ENCODE peak calls at places on chromosomes 5 and 9, in ten cellular contexts. One of them, this sample, is unnamed.

GRCh38 chr5:72457491-72457890 is 49.7 kb downstream of the ZNF366 start:
- DNase-seq in right lobe of liver: no peak
- DNase-seq in mammary epithelial cell: no peak
- DNase-seq in esophagus squamous epithelium: no peak
- DNase-seq in stomach: no peak
- DNase-seq in astrocyte: no peak
- DNase-seq in adrenal gland: no peak
- DNase-seq in lower lobe of right lung: no peak
- DNase-seq in heart left ventricle: no peak
- DNase-seq in psoas muscle: no peak
- DNase-seq in this sample: no peak

GRCh38 chr9:29799227-29799626 is 2225.9 kb upstream of the C9orf72 start:
- DNase-seq in lower lobe of right lung: no peak
- DNase-seq in psoas muscle: no peak
- DNase-seq in right lobe of liver: no peak
- DNase-seq in stomach: no peak
- DNase-seq in mammary epithelial cell: peak
- DNase-seq in heart left ventricle: no peak
- DNase-seq in esophagus squamous epithelium: no peak
- DNase-seq in astrocyte: no peak
- DNase-seq in adrenal gland: no peak
- DNase-seq in this sample: no peak

GRCh38 chr5:32312194-32312681 is 501 bp downstream of the MTMR12 start:
- DNase-seq in stomach: peak
- DNase-seq in right lobe of liver: peak
- DNase-seq in astrocyte: peak
- DNase-seq in heart left ventricle: peak
- DNase-seq in mammary epithelial cell: peak
- DNase-seq in esophagus squamous epithelium: no peak
- DNase-seq in adrenal gland: peak
- DNase-seq in psoas muscle: peak
- DNase-seq in lower lobe of right lung: peak
- DNase-seq in this sample: peak

GRCh38 chr5:3035452-3035851 is 284.0 kb upstream of the IRX2 start:
- DNase-seq in psoas muscle: no peak
- DNase-seq in astrocyte: no peak
- DNase-seq in right lobe of liver: no peak
- DNase-seq in esophagus squamous epithelium: no peak
- DNase-seq in stomach: no peak
- DNase-seq in heart left ventricle: no peak
- DNase-seq in mammary epithelial cell: no peak
- DNase-seq in adrenal gland: no peak
- DNase-seq in lower lobe of right lung: no peak
- DNase-seq in this sample: peak

GRCh38 chr9:115514454-115514853 is 396.5 kb upstream of the TNC start:
- DNase-seq in esophagus squamous epithelium: no peak
- DNase-seq in mammary epithelial cell: no peak
- DNase-seq in adrenal gland: no peak
- DNase-seq in heart left ventricle: no peak
- DNase-seq in lower lobe of right lung: no peak
- DNase-seq in right lobe of liver: no peak
- DNase-seq in astrocyte: no peak
- DNase-seq in psoas muscle: no peak
- DNase-seq in stomach: no peak
- DNase-seq in this sample: no peak

GRCh38 chr5:142680605-142681259 is 5.2 kb downstream of the FGF1 start:
- DNase-seq in adrenal gland: no peak
- DNase-seq in lower lobe of right lung: no peak
- DNase-seq in esophagus squamous epithelium: no peak
- DNase-seq in astrocyte: peak
- DNase-seq in heart left ventricle: no peak
- DNase-seq in mammary epithelial cell: peak
- DNase-seq in psoas muscle: no peak
- DNase-seq in right lobe of liver: no peak
- DNase-seq in stomach: peak
- DNase-seq in this sample: peak

GRCh38 chr9:77647659-77648457 is at the start of gene GNA14:
- DNase-seq in astrocyte: peak
- DNase-seq in lower lobe of right lung: no peak
- DNase-seq in esophagus squamous epithelium: no peak
- DNase-seq in heart left ventricle: no peak
- DNase-seq in psoas muscle: peak
- DNase-seq in adrenal gland: peak
- DNase-seq in mammary epithelial cell: peak
- DNase-seq in stomach: no peak
- DNase-seq in right lobe of liver: peak
- DNase-seq in this sample: peak

GRCh38 chr5:171367424-171368370 is 20.0 kb upstream of the NPM1 start:
- DNase-seq in heart left ventricle: no peak
- DNase-seq in mammary epithelial cell: peak
- DNase-seq in lower lobe of right lung: no peak
- DNase-seq in adrenal gland: no peak
- DNase-seq in esophagus squamous epithelium: no peak
- DNase-seq in stomach: no peak
- DNase-seq in right lobe of liver: no peak
- DNase-seq in psoas muscle: no peak
- DNase-seq in astrocyte: peak
- DNase-seq in this sample: no peak

GRCh38 chr5:150434502-150434901 is 15.0 kb downstream of the RPS14 start:
- DNase-seq in stomach: no peak
- DNase-seq in heart left ventricle: no peak
- DNase-seq in lower lobe of right lung: no peak
- DNase-seq in right lobe of liver: peak
- DNase-seq in psoas muscle: no peak
- DNase-seq in esophagus squamous epithelium: no peak
- DNase-seq in astrocyte: peak
- DNase-seq in mammary epithelial cell: peak
- DNase-seq in adrenal gland: no peak
- DNase-seq in this sample: no peak

GRCh38 chr9:87567566-87567965 is 69.9 kb downstream of the DAPK1 start:
- DNase-seq in heart left ventricle: no peak
- DNase-seq in esophagus squamous epithelium: no peak
- DNase-seq in psoas muscle: no peak
- DNase-seq in lower lobe of right lung: no peak
- DNase-seq in right lobe of liver: no peak
- DNase-seq in stomach: no peak
- DNase-seq in astrocyte: peak
- DNase-seq in adrenal gland: no peak
- DNase-seq in mammary epithelial cell: no peak
- DNase-seq in this sample: no peak

GRCh38 chr9:125659201-125659840 is 47.7 kb downstream of the MAPKAP1 start:
- DNase-seq in lower lobe of right lung: no peak
- DNase-seq in esophagus squamous epithelium: no peak
- DNase-seq in adrenal gland: no peak
- DNase-seq in psoas muscle: no peak
- DNase-seq in mammary epithelial cell: peak
- DNase-seq in right lobe of liver: no peak
- DNase-seq in heart left ventricle: no peak
- DNase-seq in stomach: no peak
- DNase-seq in astrocyte: peak
- DNase-seq in this sample: no peak

GRCh38 chr9:91949293-91949945 is 609 bp downstream of the ROR2 start:
- DNase-seq in astrocyte: no peak
- DNase-seq in psoas muscle: no peak
- DNase-seq in right lobe of liver: no peak
- DNase-seq in heart left ventricle: no peak
- DNase-seq in lower lobe of right lung: no peak
- DNase-seq in adrenal gland: peak
- DNase-seq in esophagus squamous epithelium: no peak
- DNase-seq in stomach: no peak
- DNase-seq in mammary epithelial cell: peak
- DNase-seq in this sample: peak

GRCh38 chr9:74078647-74079046 is 418.5 kb upstream of the RORB start:
- DNase-seq in astrocyte: peak
- DNase-seq in heart left ventricle: no peak
- DNase-seq in esophagus squamous epithelium: no peak
- DNase-seq in stomach: no peak
- DNase-seq in right lobe of liver: no peak
- DNase-seq in mammary epithelial cell: peak
- DNase-seq in lower lobe of right lung: no peak
- DNase-seq in adrenal gland: no peak
- DNase-seq in psoas muscle: no peak
- DNase-seq in this sample: peak

GRCh38 chr9:109012876-109013677 is at the start of gene CTNNAL1:
- DNase-seq in heart left ventricle: peak
- DNase-seq in stomach: peak
- DNase-seq in psoas muscle: peak
- DNase-seq in astrocyte: peak
- DNase-seq in right lobe of liver: peak
- DNase-seq in adrenal gland: peak
- DNase-seq in lower lobe of right lung: peak
- DNase-seq in esophagus squamous epithelium: peak
- DNase-seq in mammary epithelial cell: peak
- DNase-seq in this sample: peak

GRCh38 chr5:14265574-14265973 is 122.4 kb downstream of the TRIO start:
- DNase-seq in right lobe of liver: no peak
- DNase-seq in heart left ventricle: no peak
- DNase-seq in stomach: no peak
- DNase-seq in psoas muscle: no peak
- DNase-seq in adrenal gland: no peak
- DNase-seq in esophagus squamous epithelium: no peak
- DNase-seq in mammary epithelial cell: peak
- DNase-seq in astrocyte: peak
- DNase-seq in lower lobe of right lung: no peak
- DNase-seq in this sample: no peak

GRCh38 chr5:14261856-14262611 is 118.9 kb downstream of the TRIO start:
- DNase-seq in psoas muscle: no peak
- DNase-seq in stomach: no peak
- DNase-seq in mammary epithelial cell: no peak
- DNase-seq in right lobe of liver: no peak
- DNase-seq in esophagus squamous epithelium: no peak
- DNase-seq in heart left ventricle: no peak
- DNase-seq in astrocyte: no peak
- DNase-seq in lower lobe of right lung: no peak
- DNase-seq in adrenal gland: no peak
- DNase-seq in this sample: no peak

GRCh38 chr5:14261237-14261636 is 118.1 kb downstream of the TRIO start:
- DNase-seq in mammary epithelial cell: no peak
- DNase-seq in astrocyte: no peak
- DNase-seq in psoas muscle: no peak
- DNase-seq in right lobe of liver: no peak
- DNase-seq in esophagus squamous epithelium: no peak
- DNase-seq in heart left ventricle: no peak
- DNase-seq in adrenal gland: no peak
- DNase-seq in stomach: no peak
- DNase-seq in lower lobe of right lung: no peak
- DNase-seq in this sample: no peak

GRCh38 chr5:14264605-14265316 is 121.6 kb downstream of the TRIO start:
- DNase-seq in stomach: peak
- DNase-seq in adrenal gland: peak
- DNase-seq in esophagus squamous epithelium: peak
- DNase-seq in psoas muscle: peak
- DNase-seq in mammary epithelial cell: peak
- DNase-seq in lower lobe of right lung: peak
- DNase-seq in astrocyte: peak
- DNase-seq in heart left ventricle: peak
- DNase-seq in right lobe of liver: peak
- DNase-seq in this sample: peak

GRCh38 chr5:14263700-14264099 is 120.6 kb downstream of the TRIO start:
- DNase-seq in psoas muscle: no peak
- DNase-seq in lower lobe of right lung: no peak
- DNase-seq in esophagus squamous epithelium: no peak
- DNase-seq in astrocyte: no peak
- DNase-seq in right lobe of liver: no peak
- DNase-seq in mammary epithelial cell: peak
- DNase-seq in stomach: no peak
- DNase-seq in heart left ventricle: no peak
- DNase-seq in adrenal gland: no peak
- DNase-seq in this sample: no peak
- H3K27ac ChIP-seq in psoas muscle: peak
- H3K27ac ChIP-seq in lower lobe of right lung: no peak
- H3K27ac ChIP-seq in esophagus squamous epithelium: peak
- H3K27ac ChIP-seq in astrocyte: peak
- H3K27ac ChIP-seq in right lobe of liver: no peak
- H3K27ac ChIP-seq in mammary epithelial cell: peak
- H3K27ac ChIP-seq in stomach: peak
- H3K27ac ChIP-seq in heart left ventricle: no peak
- H3K27ac ChIP-seq in adrenal gland: no peak
- H3K27ac ChIP-seq in this sample: no peak

GRCh38 chr5:53917095-53917494 is 356.7 kb downstream of the NDUFS4 start:
- DNase-seq in esophagus squamous epithelium: no peak
- DNase-seq in astrocyte: peak
- DNase-seq in psoas muscle: no peak
- DNase-seq in lower lobe of right lung: no peak
- DNase-seq in mammary epithelial cell: peak
- DNase-seq in right lobe of liver: no peak
- DNase-seq in adrenal gland: no peak
- DNase-seq in stomach: no peak
- DNase-seq in heart left ventricle: no peak
- DNase-seq in this sample: no peak
- TF ChIP-seq CTCF in esophagus squamous epithelium: no peak
- TF ChIP-seq CTCF in astrocyte: peak
- TF ChIP-seq CTCF in psoas muscle: no peak
- TF ChIP-seq CTCF in lower lobe of right lung: no peak
- TF ChIP-seq CTCF in mammary epithelial cell: peak
- TF ChIP-seq CTCF in right lobe of liver: no peak
- TF ChIP-seq CTCF in adrenal gland: peak
- TF ChIP-seq CTCF in stomach: no peak
- TF ChIP-seq CTCF in heart left ventricle: no peak
- TF ChIP-seq CTCF in this sample: peak

DNA sequence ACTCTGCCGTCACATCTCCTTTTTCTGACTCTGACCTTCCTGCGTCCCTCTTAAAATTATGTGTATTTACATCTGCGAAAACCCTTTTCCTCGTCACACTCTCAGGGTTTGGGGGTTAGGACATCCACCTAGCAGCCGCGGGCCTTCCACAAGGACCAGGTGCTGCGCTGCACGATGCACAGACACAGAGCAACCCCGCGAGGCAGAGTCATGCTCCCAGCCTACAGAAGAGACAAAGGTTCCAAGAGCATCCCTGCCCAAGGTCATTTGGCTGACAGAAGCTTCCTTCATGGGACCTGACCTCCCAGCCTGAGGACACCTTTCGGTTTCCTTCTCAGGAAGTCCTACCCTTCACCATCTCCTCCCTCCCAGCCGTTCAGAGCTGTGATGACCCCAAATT is 118.6 kb upstream of the SARDH start:
- DNase-seq in psoas muscle: no peak
- DNase-seq in stomach: no peak
- DNase-seq in esophagus squamous epithelium: no peak
- DNase-seq in lower lobe of right lung: no peak
- DNase-seq in mammary epithelial cell: no peak
- DNase-seq in right lobe of liver: no peak
- DNase-seq in astrocyte: no peak
- DNase-seq in heart left ventricle: no peak
- DNase-seq in adrenal gland: no peak
- DNase-seq in this sample: no peak
- H3K27ac ChIP-seq in psoas muscle: no peak
- H3K27ac ChIP-seq in stomach: no peak
- H3K27ac ChIP-seq in esophagus squamous epithelium: no peak
- H3K27ac ChIP-seq in lower lobe of right lung: peak
- H3K27ac ChIP-seq in mammary epithelial cell: no peak
- H3K27ac ChIP-seq in right lobe of liver: peak
- H3K27ac ChIP-seq in astrocyte: no peak
- H3K27ac ChIP-seq in heart left ventricle: no peak
- H3K27ac ChIP-seq in adrenal gland: peak
- H3K27ac ChIP-seq in this sample: no peak

GRCh38 chr5:102418531-102418930 is 80.3 kb downstream of the SLCO6A1 start:
- DNase-seq in astrocyte: no peak
- DNase-seq in lower lobe of right lung: no peak
- DNase-seq in psoas muscle: no peak
- DNase-seq in stomach: no peak
- DNase-seq in adrenal gland: no peak
- DNase-seq in heart left ventricle: no peak
- DNase-seq in mammary epithelial cell: no peak
- DNase-seq in esophagus squamous epithelium: no peak
- DNase-seq in right lobe of liver: no peak
- DNase-seq in this sample: no peak

GRCh38 chr5:102421647-102422046 is 77.2 kb downstream of the SLCO6A1 start:
- DNase-seq in mammary epithelial cell: no peak
- DNase-seq in right lobe of liver: peak
- DNase-seq in esophagus squamous epithelium: no peak
- DNase-seq in lower lobe of right lung: no peak
- DNase-seq in adrenal gland: peak
- DNase-seq in psoas muscle: no peak
- DNase-seq in heart left ventricle: peak
- DNase-seq in stomach: no peak
- DNase-seq in astrocyte: no peak
- DNase-seq in this sample: no peak
- TF ChIP-seq CTCF in mammary epithelial cell: no peak
- TF ChIP-seq CTCF in right lobe of liver: no peak
- TF ChIP-seq CTCF in esophagus squamous epithelium: no peak
- TF ChIP-seq CTCF in lower lobe of right lung: no peak
- TF ChIP-seq CTCF in adrenal gland: peak
- TF ChIP-seq CTCF in psoas muscle: no peak
- TF ChIP-seq CTCF in heart left ventricle: no peak
- TF ChIP-seq CTCF in stomach: no peak
- TF ChIP-seq CTCF in astrocyte: no peak
- TF ChIP-seq CTCF in this sample: no peak